ENCODE peak calls at places on chromosomes 12 and 14, in four cellular contexts. E is caudate nucleus; K is T follicular helper cell; G is activated naive CD4-positive, alpha-beta T cell treated with Interleukin-2 at 50 U/mL for 16 hours. U is an unnamed sample.
A peak's percentile ranks its signal among the peaks of the same experiment; 100 is the strongest.

GRCh38 chr12:112750971-112751370 is 40.6 kb upstream of the RPH3A start:
- DNase-seq in E (no peak), K (no peak), G (no peak), U (no peak)

GRCh38 chr14:89720741-89721315 is 233.7 kb downstream of the EFCAB11 start:
- DNase-seq in E (no peak), K (peak; percentile 54), G (peak; percentile 58), U (peak; percentile 40)

GRCh38 chr12:57276935-57277563 is 26.1 kb upstream of the STAC3 start:
- DNase-seq in E (no peak), K (no peak), G (no peak), U (no peak)

GRCh38 chr12:42666671-42667243 is 77.2 kb upstream of the PRICKLE1 start:
- DNase-seq in E (no peak), K (no peak), G (no peak), U (no peak)

GRCh38 chr14:71021347-71022014 is 114.2 kb downstream of the PCNX1 start:
- DNase-seq in E (no peak), K (no peak), G (no peak), U (no peak)

GRCh38 chr12:55724226-55724939 is 4.2 kb downstream of the RDH5 start:
- DNase-seq in E (peak; percentile 30), K (peak; percentile 45), G (peak; percentile 68), U (no peak)

GRCh38 chr14:95943699-95944098 is 67.1 kb downstream of the TUNAR start:
- DNase-seq in E (no peak), K (no peak), G (no peak), U (no peak)

GRCh38 chr14:77151245-77151644 is 9.7 kb upstream of the ZDHHC22 start:
- DNase-seq in E (no peak), K (no peak), G (no peak), U (no peak)

GRCh38 chr14:29926701-29927595 is 699 bp downstream of the PRKD1 start:
- DNase-seq in E (peak; percentile 47), K (no peak), G (no peak), U (no peak)

GRCh38 chr12:131775904-131776889 is 52.0 kb upstream of the MMP17 start:
- DNase-seq in E (no peak), K (no peak), G (no peak), U (no peak)

GRCh38 chr12:77031745-77032144 is 33.6 kb downstream of the E2F7 start:
- DNase-seq in E (no peak), K (no peak), G (peak; percentile 4), U (no peak)

GRCh38 chr12:104596128-104596799 is 139.5 kb downstream of the CHST11 start:
- DNase-seq in E (no peak), K (no peak), G (no peak), U (no peak)

GRCh38 chr14:85106491-85106890 is 423.5 kb upstream of the FLRT2 start:
- DNase-seq in E (no peak), K (no peak), G (no peak), U (no peak)

GRCh38 chr14:97172644-97173043 is 375.5 kb downstream of the VRK1 start:
- DNase-seq in E (no peak), K (no peak), G (no peak), U (no peak)

GRCh38 chr14:98507269-98507668 is 764.7 kb downstream of the BCL11B start:
- DNase-seq in E (no peak), K (no peak), G (no peak), U (no peak)

GRCh38 chr12:78331764-78332163 is 501.1 kb downstream of the NAV3 start:
- DNase-seq in E (no peak), K (no peak), G (no peak), U (no peak)

GRCh38 chr12:49626169-49626835 is 2.9 kb downstream of the PRPF40B start:
- DNase-seq in E (no peak), K (no peak), G (peak; percentile 20), U (no peak)

GRCh38 chr12:76551482-76551888 is 8.1 kb downstream of the OSBPL8 start:
- DNase-seq in E (no peak), K (no peak), G (no peak), U (no peak)

GRCh38 chr14:90645842-90646443 is 170.3 kb downstream of the TTC7B start:
- DNase-seq in E (no peak), K (no peak), G (no peak), U (no peak)

GRCh38 chr12:132608231-132609171 is 1.9 kb downstream of the LRCOL1 start:
- DNase-seq in E (no peak), K (no peak), G (no peak), U (no peak)

GRCh38 chr14:81169711-81170103 is 51.1 kb downstream of the GTF2A1 start:
- DNase-seq in E (peak; percentile 66), K (no peak), G (no peak), U (no peak)

GRCh38 chr12:56522486-56523193 is 1.0 kb downstream of the RBMS2 start:
- DNase-seq in E (peak; percentile 0), K (no peak), G (no peak), U (no peak)

GRCh38 chr14:104120281-104120741 is 18.1 kb upstream of the KIF26A start:
- DNase-seq in E (no peak), K (no peak), G (no peak), U (no peak)

GRCh38 chr14:67526676-67527459 is 6.2 kb upstream of the PLEKHH1 start:
- DNase-seq in E (peak; percentile 85), K (no peak), G (peak; percentile 34), U (no peak)